ENCODE peak calls at places on chromosomes 3 and 15, in seven cellular contexts. Y, J, P, D, K, E and I are unnamed samples.

GRCh38 chr3:177330771-177331170 is 133.5 kb upstream of the TBL1XR1 start:
- DNase-seq in P (no peak), K (no peak), E (no peak), J (no peak), Y (no peak), D (no peak), I (no peak)

GRCh38 chr3:13282528-13282985 is 137.6 kb downstream of the NUP210 start:
- DNase-seq in E (no peak), J (no peak), P (no peak), D (no peak), Y (no peak), K (no peak), I (peak)

GRCh38 chr15:56327721-56328502 is 37.3 kb upstream of the TEX9 start:
- DNase-seq in K (no peak), Y (no peak), E (no peak), J (no peak), P (no peak), D (no peak), I (no peak)

GRCh38 chr3:69290006-69290405 is 95.9 kb downstream of the FRMD4B start:
- DNase-seq in K (no peak), D (no peak), Y (no peak), P (no peak), E (no peak), J (no peak), I (no peak)

GRCh38 chr3:129001817-129002572 is 891 bp downstream of the EFCC1 start:
- DNase-seq in J (no peak), E (no peak), P (no peak), Y (no peak), K (no peak), D (no peak), I (no peak)

GRCh38 chr15:65212097-65212496 is 824 bp upstream of the CILP start:
- DNase-seq in D (no peak), E (no peak), Y (no peak), P (no peak), K (no peak), J (no peak), I (peak)

GRCh38 chr15:74129411-74130088 is 836 bp upstream of the ISLR2 start:
- DNase-seq in E (no peak), Y (no peak), K (no peak), J (no peak), D (no peak), P (no peak), I (no peak)

GRCh38 chr3:102905826-102906225 is 471.0 kb downstream of the ZPLD1 start:
- DNase-seq in P (no peak), Y (no peak), E (no peak), K (no peak), D (no peak), J (no peak), I (no peak)

GRCh38 chr3:87088984-87089841 is 98.3 kb upstream of the VGLL3 start:
- DNase-seq in Y (peak), K (peak), D (peak), E (peak), P (peak), J (peak), I (no peak)

GRCh38 chr15:20356444-20357138 is 185.0 kb downstream of the GOLGA6L6 start:
- DNase-seq in P (peak), E (no peak), D (no peak), Y (peak), J (peak), K (no peak), I (peak)

GRCh38 chr3:42149537-42150426 is 58.6 kb downstream of the TRAK1 start:
- DNase-seq in Y (no peak), E (no peak), D (no peak), J (no peak), P (no peak), K (no peak), I (no peak)

GRCh38 chr15:88042047-88042446 is 214.5 kb downstream of the NTRK3 start:
- DNase-seq in E (no peak), P (no peak), Y (no peak), J (no peak), D (no peak), K (no peak), I (no peak)

GRCh38 chr15:66631616-66632263 is 65.9 kb upstream of the LCTL start:
- DNase-seq in D (no peak), J (no peak), Y (no peak), E (no peak), P (no peak), K (peak), I (no peak)

GRCh38 chr15:71639531-71639930 is 170.8 kb upstream of the NR2E3 start:
- DNase-seq in J (no peak), Y (no peak), E (no peak), P (no peak), D (no peak), K (no peak), I (no peak)

GRCh38 chr3:42651248-42652091 is 2.0 kb upstream of the ZBTB47 start:
- DNase-seq in D (peak), K (peak), E (peak), Y (no peak), P (no peak), J (peak), I (no peak)

GRCh38 chr3:87503901-87504498 is 227.6 kb upstream of the POU1F1 start:
- DNase-seq in E (peak), P (no peak), Y (no peak), K (peak), J (peak), D (peak), I (no peak)

GRCh38 chr15:60782316-60782715 is 303.4 kb upstream of the ICE2 start:
- DNase-seq in E (peak), J (no peak), Y (no peak), K (no peak), D (no peak), P (no peak), I (no peak)

GRCh38 chr3:49609815-49610214 is 55.5 kb downstream of the BSN start:
- DNase-seq in D (no peak), J (no peak), P (no peak), K (no peak), Y (no peak), E (no peak), I (no peak)

DNA sequence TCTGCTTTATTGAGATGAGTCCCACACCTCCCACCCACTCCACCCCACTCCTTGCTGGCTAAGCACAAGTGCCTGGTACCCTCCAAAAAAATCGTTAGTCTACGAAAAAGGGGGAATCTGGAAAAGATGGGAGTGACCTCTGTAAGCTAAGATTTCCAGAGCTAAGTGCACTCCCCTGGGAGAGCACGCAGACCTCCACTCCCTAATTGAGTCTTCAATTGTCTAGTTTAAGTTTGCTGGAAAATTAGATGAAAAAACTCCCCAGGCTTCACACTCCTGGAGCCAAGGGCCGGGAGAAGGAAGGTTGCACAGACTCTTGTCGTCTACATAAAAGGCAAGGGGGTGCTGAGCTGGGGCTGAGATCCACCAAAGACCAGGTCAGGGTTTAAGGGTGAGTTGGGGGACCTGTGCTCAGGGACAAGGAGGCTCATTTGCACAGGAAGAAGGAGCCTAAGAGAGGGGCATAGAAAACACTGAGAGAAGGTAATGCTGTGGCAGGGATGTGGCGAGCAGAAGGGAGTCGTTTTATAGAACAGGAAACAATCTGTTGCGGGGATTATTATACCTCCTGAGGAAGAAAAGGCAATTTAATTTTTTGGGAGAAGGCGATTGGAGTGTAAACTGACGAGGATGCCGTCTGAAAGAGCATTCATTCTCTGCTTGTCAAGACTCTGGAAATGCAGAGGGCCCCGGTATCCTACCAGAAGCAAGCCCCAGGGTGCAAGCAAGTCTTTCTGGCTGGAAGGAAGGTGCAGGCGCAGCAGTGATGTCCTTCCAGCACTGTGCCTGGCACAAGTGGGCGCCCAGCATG is 126.5 kb upstream of the DLG1 start:
- DNase-seq in P (no peak), K (no peak), D (no peak), Y (no peak), J (no peak), E (no peak), I (no peak)
- H3K4me3 ChIP-seq in P (no peak), K (no peak), D (no peak), Y (no peak), J (no peak), E (no peak), I (no peak)

DNA sequence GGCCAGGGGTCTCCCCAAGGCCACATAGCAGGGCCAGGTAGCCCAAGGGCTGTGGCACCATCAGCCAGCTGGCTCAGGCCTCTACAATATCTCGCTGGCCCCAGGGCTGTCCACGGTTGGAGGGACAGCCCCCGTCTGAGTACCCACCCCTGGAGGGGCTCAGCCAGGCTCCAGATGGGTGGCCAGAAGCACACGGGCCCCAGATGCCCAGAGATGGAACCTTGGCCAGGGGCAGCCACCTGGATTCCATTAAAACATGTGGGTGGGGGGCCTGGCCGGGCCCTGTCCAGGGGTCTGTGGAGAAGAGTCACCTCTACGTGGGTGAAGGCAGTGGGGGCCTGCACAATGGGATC is 8.4 kb downstream of the CSPG4 start:
- DNase-seq in D (no peak), P (no peak), K (no peak), Y (no peak), E (no peak), J (no peak), I (no peak)
- H3K4me3 ChIP-seq in D (no peak), P (no peak), K (no peak), Y (no peak), E (no peak), J (no peak), I (no peak)

DNA sequence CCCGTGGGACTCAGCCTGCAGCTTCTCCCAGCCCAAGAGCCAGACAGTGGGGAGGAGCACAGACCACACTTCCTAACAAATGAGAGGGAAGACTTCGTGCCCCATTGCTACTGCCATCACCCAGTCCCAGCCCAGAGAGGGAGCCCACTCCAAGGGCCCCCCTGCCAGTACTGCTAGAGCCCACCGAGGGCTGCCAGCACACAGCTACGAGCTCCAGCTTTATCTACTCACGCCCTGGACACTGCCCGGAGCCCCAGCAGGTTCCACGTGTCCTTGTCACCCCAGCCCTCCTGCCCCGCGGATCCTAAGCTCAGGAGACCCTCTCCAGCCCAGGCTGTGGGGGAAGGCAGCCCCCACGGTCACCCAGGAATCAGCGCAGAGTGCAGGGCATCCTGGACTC is 1.9 kb downstream of the GOLGA8A start:
- DNase-seq in J (no peak), P (no peak), D (no peak), Y (no peak), K (no peak), E (no peak), I (no peak)
- H3K4me3 ChIP-seq in J (no peak), P (peak), D (no peak), Y (no peak), K (no peak), E (no peak), I (no peak)

DNA sequence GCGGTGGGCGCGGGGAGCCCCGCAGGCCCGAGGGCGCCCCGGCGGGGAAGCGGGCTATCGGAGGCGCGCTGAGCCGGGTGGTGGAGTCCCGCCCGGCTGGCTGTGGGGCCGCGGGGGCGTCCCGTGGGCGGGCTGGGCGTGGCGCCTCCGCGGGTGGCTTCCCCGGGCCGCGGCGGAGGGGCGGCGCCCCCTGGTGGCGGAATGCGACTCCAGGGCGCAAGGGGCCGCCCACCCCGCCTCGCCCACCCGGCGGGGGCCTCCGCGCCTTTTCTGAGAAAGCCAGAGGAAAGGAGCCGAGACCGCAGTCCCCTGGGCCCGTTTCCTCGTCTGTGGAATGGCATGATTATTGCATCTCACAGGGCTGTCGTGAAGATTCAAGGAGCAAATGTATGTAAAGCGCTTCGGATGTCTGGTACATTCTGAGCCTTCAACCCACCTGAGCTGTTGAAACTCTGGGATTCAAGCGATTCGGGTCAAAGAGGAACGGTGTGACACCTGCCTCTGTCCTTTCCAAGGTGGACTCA is 31.9 kb upstream of the RAB6B start:
- DNase-seq in J (no peak), E (peak), K (peak), P (no peak), D (no peak), Y (peak), I (peak)
- H3K4me3 ChIP-seq in J (peak), E (peak), K (peak), P (peak), D (peak), Y (peak), I (peak)

DNA sequence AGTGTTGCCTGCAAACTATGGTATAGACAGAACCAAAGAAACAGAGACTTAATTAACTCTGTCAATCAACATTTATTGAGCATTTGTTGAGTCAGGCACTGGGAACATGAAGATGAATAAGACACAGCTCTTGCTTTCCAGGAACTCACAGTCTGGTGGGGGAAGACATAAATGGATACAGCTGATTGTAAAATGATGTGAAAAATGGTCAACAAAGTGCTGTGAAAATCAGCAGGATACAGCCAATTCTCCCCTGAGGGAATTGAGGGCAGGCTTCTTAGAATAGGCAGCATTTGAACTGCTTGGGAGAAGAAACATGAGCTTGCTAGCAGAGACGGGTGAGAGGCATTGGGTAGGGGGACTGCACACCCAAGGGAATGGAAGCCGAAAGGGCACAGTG is 41.1 kb downstream of the MFSD1 start:
- DNase-seq in K (no peak), E (no peak), P (no peak), D (no peak), Y (no peak), J (peak), I (no peak)
- H3K4me3 ChIP-seq in K (no peak), E (no peak), P (no peak), D (no peak), Y (no peak), J (no peak), I (no peak)

DNA sequence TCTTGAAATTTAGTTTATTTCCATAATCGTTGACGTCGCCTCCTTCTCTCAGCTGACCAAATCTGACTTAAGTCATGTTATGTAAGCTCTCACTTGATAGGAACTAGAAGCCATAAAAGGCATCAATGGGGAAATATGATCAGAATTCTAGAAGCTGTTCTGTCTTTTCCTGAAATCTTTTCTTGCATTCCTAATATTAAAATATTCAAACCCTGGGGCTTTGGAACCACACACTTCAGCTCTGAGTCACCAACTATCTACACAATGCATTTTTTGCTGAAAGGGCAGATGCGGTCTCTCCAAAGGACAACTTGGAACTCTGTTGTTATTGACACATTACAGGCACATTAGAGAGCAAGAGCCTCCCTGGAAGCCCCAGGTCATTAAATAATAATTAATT is 91.3 kb downstream of the LARS2 start:
- DNase-seq in E (peak), K (peak), P (no peak), J (peak), Y (no peak), D (peak), I (no peak)
- H3K4me3 ChIP-seq in E (no peak), K (no peak), P (no peak), J (no peak), Y (no peak), D (no peak), I (no peak)

GRCh38 chr3:114383875-114384557 is 90.2 kb downstream of the TIGIT start:
- DNase-seq in J (peak), E (peak), D (peak), Y (peak), K (peak), P (peak), I (peak)

GRCh38 chr3:114379266-114379665 is 85.4 kb downstream of the TIGIT start:
- DNase-seq in Y (no peak), P (no peak), J (peak), E (no peak), D (peak), K (no peak), I (no peak)

GRCh38 chr3:114380233-114380645 is 86.4 kb downstream of the TIGIT start:
- DNase-seq in K (peak), E (peak), D (peak), J (peak), Y (peak), P (peak), I (no peak)

GRCh38 chr3:114389156-114389555 is 95.3 kb downstream of the TIGIT start:
- DNase-seq in Y (no peak), K (no peak), P (no peak), D (no peak), E (no peak), J (no peak), I (peak)

GRCh38 chr3:114384558-114384903 is 90.7 kb downstream of the TIGIT start:
- DNase-seq in E (no peak), J (no peak), K (no peak), Y (no peak), P (no peak), D (no peak), I (no peak)
- H3K4me3 ChIP-seq in E (peak), J (peak), K (peak), Y (peak), P (peak), D (no peak), I (peak)

DNA sequence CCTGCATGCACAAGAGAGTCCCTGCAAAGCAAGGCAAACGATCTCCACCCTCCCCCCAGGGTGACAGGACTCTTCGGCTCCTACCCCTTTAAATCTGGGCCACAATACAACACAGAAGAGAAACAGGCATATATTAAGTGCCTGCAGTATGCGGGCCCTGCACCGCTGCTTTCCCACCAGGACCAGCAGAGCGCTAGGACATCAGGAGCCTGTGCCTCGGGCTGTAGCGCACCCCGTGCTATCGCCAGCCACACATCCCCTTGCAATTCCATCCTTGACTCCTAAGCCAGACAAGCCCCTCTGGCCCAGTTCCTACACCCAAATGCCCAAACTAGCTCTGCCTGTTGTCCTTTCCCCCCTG is 4.1 kb downstream of the GALNT15 start:
- DNase-seq in Y (no peak), K (no peak), J (no peak), P (no peak), D (no peak), E (no peak), I (no peak)
- H3K4me3 ChIP-seq in Y (peak), K (no peak), J (no peak), P (peak), D (no peak), E (no peak), I (no peak)

GRCh38 chr15:52463638-52464037 is 65.0 kb downstream of the MYO5A start:
- DNase-seq in E (no peak), Y (no peak), D (peak), J (peak), K (no peak), P (no peak), I (no peak)

GRCh38 chr15:52464478-52464877 is 64.2 kb downstream of the MYO5A start:
- DNase-seq in J (no peak), K (no peak), D (no peak), Y (no peak), E (no peak), P (no peak), I (no peak)

GRCh38 chr15:52464040-52464439 is 64.6 kb downstream of the MYO5A start:
- DNase-seq in P (no peak), E (no peak), K (no peak), J (no peak), D (no peak), Y (no peak), I (no peak)

GRCh38 chr15:52466134-52466701 is 62.5 kb downstream of the MYO5A start:
- DNase-seq in E (no peak), P (peak), K (no peak), J (no peak), Y (no peak), D (no peak), I (no peak)

GRCh38 chr15:52466716-52467115 is 62.0 kb downstream of the MYO5A start:
- DNase-seq in P (no peak), J (no peak), E (no peak), K (no peak), D (no peak), Y (no peak), I (no peak)
- H3K4me3 ChIP-seq in P (no peak), J (no peak), E (no peak), K (no peak), D (no peak), Y (no peak), I (no peak)

GRCh38 chr3:150414273-150414672 is 6.2 kb downstream of the TSC22D2 start:
- DNase-seq in E (peak), J (peak), P (peak), D (peak), Y (no peak), K (peak), I (no peak)
- H3K4me3 ChIP-seq in E (peak), J (peak), P (peak), D (peak), Y (peak), K (peak), I (peak)